ENCODE peak calls at places on chromosome 18, in five cellular contexts. G is H1, V is K562, P is HepG2, R is GM12878. M is an unnamed sample.

GRCh38 chr18:59311631-59312030 is 6.8 kb downstream of the CPLX4 start:
- DNase-seq in G (no peak), V (no peak), P (no peak), R (no peak), M (peak)

GRCh38 chr18:23448291-23448690 is 4.8 kb upstream of the RIOK3 start:
- DNase-seq in G (no peak), V (no peak), P (no peak), R (no peak), M (no peak)

GRCh38 chr18:37309861-37310260 is 255.7 kb downstream of the CELF4 start:
- DNase-seq in G (no peak), V (no peak), P (peak), R (no peak), M (no peak)

GRCh38 chr18:7459851-7460774 is 107.0 kb upstream of the PTPRM start:
- DNase-seq in G (no peak), V (no peak), P (peak), R (no peak), M (no peak)

GRCh38 chr18:27865431-27865830 is 311.5 kb downstream of the CDH2 start:
- DNase-seq in G (no peak), V (no peak), P (no peak), R (no peak), M (no peak)

GRCh38 chr18:11850821-11851155 is 425 bp upstream of the CHMP1B start:
- DNase-seq in G (no peak), V (no peak), P (no peak), R (no peak), M (no peak)

GRCh38 chr18:48263913-48264506 is 145.2 kb downstream of the ZBTB7C start:
- DNase-seq in G (no peak), V (no peak), P (no peak), R (no peak), M (no peak)

GRCh38 chr18:74692367-74693013 is 94.8 kb downstream of the ZNF407 start:
- DNase-seq in G (no peak), V (no peak), P (no peak), R (no peak), M (no peak)

GRCh38 chr18:21914739-21915319 is 174.2 kb downstream of the MIB1 start:
- DNase-seq in G (no peak), V (peak), P (peak), R (no peak), M (peak)

GRCh38 chr18:217532-218334 is 50.1 kb downstream of the THOC1 start:
- DNase-seq in G (no peak), V (no peak), P (peak), R (no peak), M (no peak)

GRCh38 chr18:58991127-58991798 is 126.6 kb downstream of the ZNF532 start:
- DNase-seq in G (no peak), V (no peak), P (no peak), R (peak), M (no peak)

GRCh38 chr18:7303751-7304370 is 73.0 kb downstream of the LRRC30 start:
- DNase-seq in G (no peak), V (no peak), P (no peak), R (no peak), M (no peak)

GRCh38 chr18:63162271-63163014 is 157.1 kb downstream of the BCL2 start:
- DNase-seq in G (no peak), V (no peak), P (no peak), R (peak), M (no peak)

GRCh38 chr18:59239627-59240026 is 19.7 kb downstream of the GRP start:
- DNase-seq in G (no peak), V (no peak), P (no peak), R (no peak), M (no peak)

GRCh38 chr18:5963267-5963666 is 67.9 kb upstream of the TMEM200C start:
- DNase-seq in G (no peak), V (no peak), P (no peak), R (no peak), M (no peak)

GRCh38 chr18:79546781-79547272 is 132.8 kb upstream of the CTDP1 start:
- DNase-seq in G (no peak), V (no peak), P (no peak), R (no peak), M (no peak)

GRCh38 chr18:11419336-11419735 is 190.1 kb upstream of the SLC35G4 start:
- DNase-seq in G (no peak), V (no peak), P (no peak), R (peak), M (no peak)

GRCh38 chr18:40485318-40485717 is 1469.7 kb upstream of the PIK3C3 start:
- DNase-seq in G (no peak), V (no peak), P (no peak), R (no peak), M (no peak)

GRCh38 chr18:60499675-60500074 is 127.1 kb upstream of the MC4R start:
- DNase-seq in G (no peak), V (no peak), P (no peak), R (no peak), M (no peak)

GRCh38 chr18:75198046-75198445 is 10.9 kb downstream of the PTGR3 start:
- DNase-seq in G (no peak), V (no peak), P (no peak), R (no peak), M (no peak)

GRCh38 chr18:68623342-68623741 is 91.6 kb downstream of the TMX3 start:
- DNase-seq in G (peak), V (peak), P (peak), R (no peak), M (peak)

GRCh38 chr18:63994783-63995399 is 25.0 kb downstream of the SERPINB8 start:
- DNase-seq in G (peak), V (peak), P (peak), R (no peak), M (peak)

DNA sequence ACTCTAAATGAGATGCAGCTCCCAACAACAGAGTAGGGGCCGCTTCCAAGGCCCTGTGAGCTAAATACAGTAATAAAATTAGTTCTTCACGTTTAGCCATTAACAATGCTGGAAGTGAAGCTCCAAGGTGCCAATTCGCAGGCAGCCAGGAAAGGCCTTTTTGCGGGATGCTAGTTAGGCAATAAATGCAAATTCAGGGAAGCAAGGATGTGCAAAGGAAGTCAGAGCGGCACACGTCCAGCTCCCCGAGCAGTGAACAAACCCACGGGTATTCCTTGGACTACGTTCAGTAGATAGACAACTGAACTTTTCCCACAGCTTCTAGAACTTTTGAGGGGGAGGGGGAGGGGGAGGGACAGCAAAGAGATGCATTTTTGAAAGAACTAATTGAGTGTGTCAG is 6.9 kb downstream of the ZNF516 start:
- DNase-seq in G (no peak), V (no peak), P (no peak), R (no peak), M (no peak)
- TF ChIP-seq SP1 in G (no peak), V (no peak), P (no peak), R (no peak), M (no peak)

GRCh38 chr18:45464619-45465018 is 150.7 kb upstream of the SLC14A2 start:
- DNase-seq in G (no peak), V (no peak), P (no peak), R (no peak), M (no peak)
- TF ChIP-seq YY1 in G (no peak), V (no peak), P (no peak), R (no peak), M (no peak)

GRCh38 chr18:55407191-55407590 is 180.8 kb downstream of the TCF4 start:
- DNase-seq in G (no peak), V (no peak), P (no peak), R (no peak), M (no peak)
- TF ChIP-seq SP1 in G (no peak), V (no peak), P (no peak), R (no peak), M (no peak)

DNA sequence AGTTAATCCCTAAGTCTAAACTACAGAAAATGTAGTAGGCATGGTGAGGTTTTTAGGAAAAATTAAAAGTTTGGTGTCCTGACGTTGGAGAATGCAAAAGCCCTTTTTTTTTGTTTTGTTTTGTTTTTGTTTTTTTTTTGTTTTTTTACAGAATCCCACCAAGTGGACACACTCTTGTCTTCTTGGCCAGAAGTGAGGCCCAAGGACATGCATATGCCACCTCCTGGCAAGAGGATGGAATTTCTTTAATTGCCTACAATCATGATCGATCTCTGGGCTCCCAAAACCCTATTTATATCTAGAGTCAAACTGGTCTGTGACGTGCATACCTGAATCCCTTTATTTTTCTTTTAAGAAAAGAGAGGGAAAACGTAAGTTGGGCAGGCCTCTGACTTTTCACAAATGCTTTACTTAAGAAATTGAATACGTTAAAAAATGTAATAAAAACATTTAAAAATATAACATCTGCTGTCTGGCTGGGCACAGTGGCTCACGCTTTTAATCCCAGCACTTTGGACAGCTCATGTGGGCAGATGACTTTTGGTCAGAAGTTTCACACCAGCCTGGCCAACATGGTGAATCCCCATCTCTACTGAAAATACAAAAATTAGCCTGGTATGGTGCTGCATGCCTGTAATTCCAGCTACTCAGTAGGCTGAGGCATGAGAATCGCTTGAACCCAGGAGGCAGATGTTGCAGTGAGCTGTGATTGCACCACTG is 502.7 kb downstream of the CBLN2 start:
- DNase-seq in G (no peak), V (no peak), P (no peak), R (no peak), M (no peak)
- TF ChIP-seq YY1 in G (no peak), V (no peak), P (no peak), R (no peak), M (no peak)

GRCh38 chr18:49495480-49495879 is 8.4 kb upstream of the C18orf32 start:
- DNase-seq in G (no peak), V (no peak), P (no peak), R (no peak), M (no peak)

GRCh38 chr18:49495074-49495473 is 8.0 kb upstream of the C18orf32 start:
- DNase-seq in G (no peak), V (no peak), P (no peak), R (no peak), M (no peak)

GRCh38 chr18:49494660-49495059 is 7.6 kb upstream of the C18orf32 start:
- DNase-seq in G (no peak), V (no peak), P (no peak), R (no peak), M (no peak)

GRCh38 chr18:49499046-49499637 is 12.1 kb upstream of the C18orf32 start:
- DNase-seq in G (no peak), V (no peak), P (no peak), R (no peak), M (no peak)

GRCh38 chr18:49500136-49500921 is 13.3 kb upstream of the C18orf32 start:
- DNase-seq in G (no peak), V (no peak), P (no peak), R (no peak), M (no peak)
- TF ChIP-seq SP1 in G (no peak), V (no peak), P (no peak), R (no peak), M (no peak)

GRCh38 chr18:24600076-24600654 is 139.7 kb downstream of the HRH4 start:
- DNase-seq in G (no peak), V (peak), P (peak), R (no peak), M (peak)
- TF ChIP-seq YY1 in G (no peak), V (no peak), P (no peak), R (no peak), M (no peak)

GRCh38 chr18:69948919-69949537 is 1.4 kb upstream of the CD226 start:
- DNase-seq in G (no peak), V (no peak), P (no peak), R (peak), M (no peak)
- TF ChIP-seq SP1 in G (no peak), V (no peak), P (no peak), R (peak), M (no peak)